ENCODE peak calls at places on chromosome 4, in six cellular contexts. One of them, this sample, is unnamed.

GRCh38 chr4:76106442-76106841 is 31.9 kb downstream of the ART3 start:
- DNase-seq in A673: no peak
- DNase-seq in transverse colon: no peak
- DNase-seq in GM23338: peak; percentile 62
- DNase-seq in tibial nerve: no peak
- DNase-seq in CD4-positive, CD25-positive, alpha-beta regulatory T cell: no peak
- DNase-seq in this sample: no peak

GRCh38 chr4:244471-244870 is 60.8 kb downstream of the ZNF732 start:
- DNase-seq in A673: peak; percentile 49
- DNase-seq in transverse colon: peak; percentile 44
- DNase-seq in GM23338: peak; percentile 84
- DNase-seq in tibial nerve: no peak
- DNase-seq in CD4-positive, CD25-positive, alpha-beta regulatory T cell: peak; percentile 19
- DNase-seq in this sample: no peak

GRCh38 chr4:89123418-89123817 is 12.1 kb downstream of the TIGD2 start:
- DNase-seq in A673: no peak
- DNase-seq in transverse colon: no peak
- DNase-seq in GM23338: peak; percentile 8
- DNase-seq in tibial nerve: no peak
- DNase-seq in CD4-positive, CD25-positive, alpha-beta regulatory T cell: no peak
- DNase-seq in this sample: no peak

GRCh38 chr4:72312032-72312650 is 256.9 kb downstream of the ADAMTS3 start:
- DNase-seq in A673: peak; percentile 45
- DNase-seq in transverse colon: peak; percentile 24
- DNase-seq in GM23338: peak; percentile 56
- DNase-seq in tibial nerve: peak; percentile 46
- DNase-seq in CD4-positive, CD25-positive, alpha-beta regulatory T cell: no peak
- DNase-seq in this sample: no peak

GRCh38 chr4:15003891-15004700 is 1.8 kb downstream of the CPEB2 start:
- DNase-seq in A673: peak; percentile 17
- DNase-seq in transverse colon: peak; percentile 45
- DNase-seq in GM23338: peak; percentile 38
- DNase-seq in tibial nerve: peak; percentile 27
- DNase-seq in CD4-positive, CD25-positive, alpha-beta regulatory T cell: peak; percentile 56
- DNase-seq in this sample: peak; percentile 79

GRCh38 chr4:19850909-19851308 is 400.8 kb upstream of the SLIT2 start:
- DNase-seq in A673: peak; percentile 14
- DNase-seq in transverse colon: no peak
- DNase-seq in GM23338: no peak
- DNase-seq in tibial nerve: no peak
- DNase-seq in CD4-positive, CD25-positive, alpha-beta regulatory T cell: no peak
- DNase-seq in this sample: no peak

GRCh38 chr4:36414248-36414647 is 132.8 kb downstream of the DTHD1 start:
- DNase-seq in A673: no peak
- DNase-seq in transverse colon: no peak
- DNase-seq in GM23338: peak; percentile 25
- DNase-seq in tibial nerve: no peak
- DNase-seq in CD4-positive, CD25-positive, alpha-beta regulatory T cell: no peak
- DNase-seq in this sample: no peak

GRCh38 chr4:100497729-100498250 is 20.0 kb downstream of the EMCN start:
- DNase-seq in A673: peak; percentile 74
- DNase-seq in transverse colon: no peak
- DNase-seq in GM23338: no peak
- DNase-seq in tibial nerve: no peak
- DNase-seq in CD4-positive, CD25-positive, alpha-beta regulatory T cell: no peak
- DNase-seq in this sample: no peak

GRCh38 chr4:5125326-5125725 is 74.0 kb downstream of the STK32B start:
- DNase-seq in A673: no peak
- DNase-seq in transverse colon: no peak
- DNase-seq in GM23338: no peak
- DNase-seq in tibial nerve: no peak
- DNase-seq in CD4-positive, CD25-positive, alpha-beta regulatory T cell: no peak
- DNase-seq in this sample: no peak

GRCh38 chr4:16029329-16029728 is 54.5 kb downstream of the PROM1 start:
- DNase-seq in A673: peak; percentile 32
- DNase-seq in transverse colon: no peak
- DNase-seq in GM23338: peak; percentile 61
- DNase-seq in tibial nerve: no peak
- DNase-seq in CD4-positive, CD25-positive, alpha-beta regulatory T cell: no peak
- DNase-seq in this sample: no peak

GRCh38 chr4:147351083-147351787 is 129.7 kb upstream of the EDNRA start:
- DNase-seq in A673: no peak
- DNase-seq in transverse colon: no peak
- DNase-seq in GM23338: no peak
- DNase-seq in tibial nerve: no peak
- DNase-seq in CD4-positive, CD25-positive, alpha-beta regulatory T cell: no peak
- DNase-seq in this sample: no peak

GRCh38 chr4:38560763-38561558 is 103.0 kb upstream of the KLF3 start:
- DNase-seq in A673: no peak
- DNase-seq in transverse colon: no peak
- DNase-seq in GM23338: no peak
- DNase-seq in tibial nerve: no peak
- DNase-seq in CD4-positive, CD25-positive, alpha-beta regulatory T cell: no peak
- DNase-seq in this sample: no peak

DNA sequence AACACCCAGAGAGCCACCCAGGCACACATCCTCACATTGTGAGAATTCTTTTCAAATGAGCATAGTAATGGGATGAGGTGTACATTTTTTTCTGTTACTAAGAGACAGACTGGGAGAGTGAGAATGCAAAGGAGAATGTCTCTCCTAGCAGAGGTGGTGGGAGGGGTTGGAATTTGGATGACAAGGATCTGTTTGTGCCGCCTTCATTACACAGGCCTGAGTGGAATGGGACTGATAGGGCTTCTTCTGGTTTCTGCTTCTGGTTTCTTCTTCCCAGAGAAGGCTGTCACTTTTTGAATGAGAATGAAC is 55.3 kb downstream of the C4orf51 start:
- DNase-seq in A673: no peak
- DNase-seq in transverse colon: no peak
- DNase-seq in GM23338: peak; percentile 26
- DNase-seq in tibial nerve: no peak
- DNase-seq in CD4-positive, CD25-positive, alpha-beta regulatory T cell: no peak
- DNase-seq in this sample: no peak
- H3K4me3 ChIP-seq in A673: no peak overlapping the region
- H3K4me3 ChIP-seq in transverse colon: no peak overlapping the region
- H3K4me3 ChIP-seq in GM23338: no peak overlapping the region
- H3K4me3 ChIP-seq in tibial nerve: no peak overlapping the region
- H3K4me3 ChIP-seq in CD4-positive, CD25-positive, alpha-beta regulatory T cell: no peak overlapping the region
- H3K4me3 ChIP-seq in this sample: no peak overlapping the region

DNA sequence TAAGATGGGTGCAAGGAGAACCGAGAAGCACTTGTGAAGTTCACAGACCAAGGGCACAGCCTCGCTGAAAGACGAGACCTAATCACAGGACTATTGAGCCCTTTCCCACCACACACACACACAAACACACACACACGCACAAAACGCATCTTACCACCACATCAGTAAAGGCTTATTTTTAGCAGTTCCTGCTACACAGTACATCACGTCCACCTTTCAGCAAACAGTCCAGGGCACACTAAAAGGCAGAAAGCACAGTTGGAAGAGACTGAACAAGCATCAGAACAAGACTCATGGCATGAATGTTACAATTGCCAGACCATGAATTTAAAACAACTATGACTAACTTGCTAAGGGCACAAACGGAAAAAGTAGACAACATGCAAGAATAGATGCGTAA is 83.6 kb upstream of the MAPK10 start:
- DNase-seq in A673: no peak
- DNase-seq in transverse colon: no peak
- DNase-seq in GM23338: no peak
- DNase-seq in tibial nerve: no peak
- DNase-seq in CD4-positive, CD25-positive, alpha-beta regulatory T cell: no peak
- DNase-seq in this sample: no peak
- H3K27ac ChIP-seq in A673: no peak overlapping the region
- H3K27ac ChIP-seq in transverse colon: no peak overlapping the region
- H3K27ac ChIP-seq in GM23338: no peak overlapping the region
- H3K27ac ChIP-seq in tibial nerve: no peak overlapping the region
- H3K27ac ChIP-seq in CD4-positive, CD25-positive, alpha-beta regulatory T cell: no peak overlapping the region
- H3K27ac ChIP-seq in this sample: no peak overlapping the region

GRCh38 chr4:6891436-6892170 is 18.0 kb upstream of the TBC1D14 start:
- DNase-seq in A673: no peak
- DNase-seq in transverse colon: no peak
- DNase-seq in GM23338: no peak
- DNase-seq in tibial nerve: no peak
- DNase-seq in CD4-positive, CD25-positive, alpha-beta regulatory T cell: no peak
- DNase-seq in this sample: no peak
- H3K4me3 ChIP-seq in A673: no peak overlapping the region
- H3K4me3 ChIP-seq in transverse colon: no peak overlapping the region
- H3K4me3 ChIP-seq in GM23338: no peak overlapping the region
- H3K4me3 ChIP-seq in tibial nerve: no peak overlapping the region
- H3K4me3 ChIP-seq in CD4-positive, CD25-positive, alpha-beta regulatory T cell: peak overlapping the region; percentile 27
- H3K4me3 ChIP-seq in this sample: no peak overlapping the region

GRCh38 chr4:57071340-57071739 is 38.8 kb downstream of the IGFBP7 start:
- DNase-seq in A673: no peak
- DNase-seq in transverse colon: no peak
- DNase-seq in GM23338: no peak
- DNase-seq in tibial nerve: peak; percentile 51
- DNase-seq in CD4-positive, CD25-positive, alpha-beta regulatory T cell: no peak
- DNase-seq in this sample: no peak
- H3K27ac ChIP-seq in A673: no peak overlapping the region
- H3K27ac ChIP-seq in transverse colon: no peak overlapping the region
- H3K27ac ChIP-seq in GM23338: no peak overlapping the region
- H3K27ac ChIP-seq in tibial nerve: peak overlapping the region; percentile 47
- H3K27ac ChIP-seq in CD4-positive, CD25-positive, alpha-beta regulatory T cell: no peak overlapping the region
- H3K27ac ChIP-seq in this sample: no peak overlapping the region

DNA sequence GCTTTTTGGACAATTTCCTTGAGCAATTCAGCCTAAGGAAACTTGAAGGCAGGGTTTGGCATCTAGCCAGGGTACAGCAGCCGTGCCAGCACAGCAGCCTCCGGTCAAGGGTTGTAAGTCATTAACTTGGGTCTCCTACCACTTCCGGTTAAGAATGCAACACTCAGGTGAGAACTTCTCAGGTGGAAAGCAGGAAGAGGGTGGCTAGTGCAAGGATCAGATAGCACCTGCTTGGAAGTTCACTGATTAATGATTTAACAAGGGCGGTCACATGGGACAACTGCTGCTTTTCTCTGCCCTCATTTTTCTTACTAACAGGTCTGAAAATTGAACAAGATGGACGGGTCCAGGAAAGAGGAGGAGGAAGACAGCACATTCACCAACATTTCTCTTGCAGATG is 30.1 kb upstream of the SCOC start:
- DNase-seq in A673: peak; percentile 17
- DNase-seq in transverse colon: peak; percentile 89
- DNase-seq in GM23338: no peak
- DNase-seq in tibial nerve: no peak
- DNase-seq in CD4-positive, CD25-positive, alpha-beta regulatory T cell: no peak
- DNase-seq in this sample: peak; percentile 83
- H3K4me3 ChIP-seq in A673: no peak overlapping the region
- H3K4me3 ChIP-seq in transverse colon: no peak overlapping the region
- H3K4me3 ChIP-seq in GM23338: no peak overlapping the region
- H3K4me3 ChIP-seq in tibial nerve: no peak overlapping the region
- H3K4me3 ChIP-seq in CD4-positive, CD25-positive, alpha-beta regulatory T cell: no peak overlapping the region
- H3K4me3 ChIP-seq in this sample: no peak overlapping the region

DNA sequence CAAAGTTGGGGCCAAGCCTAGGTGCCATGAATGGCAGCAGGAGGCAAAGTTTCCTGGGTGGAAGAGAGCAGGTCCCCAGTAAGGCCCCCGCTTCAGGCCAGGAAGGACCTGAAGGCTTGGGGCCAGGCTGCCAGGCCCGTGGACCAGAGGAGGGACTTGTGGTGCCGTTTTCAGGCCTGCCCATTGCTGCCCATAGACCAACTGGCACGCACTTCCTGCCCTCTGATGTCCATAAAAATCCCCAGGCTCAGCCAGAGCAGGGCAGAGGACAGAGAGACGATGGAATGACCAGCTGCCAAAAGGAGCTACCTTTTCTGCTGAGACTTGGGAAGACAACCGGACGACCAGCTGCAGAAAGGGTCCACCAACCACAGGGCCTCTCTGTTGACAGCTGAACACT is 1205.5 kb downstream of the ARAP2 start:
- DNase-seq in A673: no peak
- DNase-seq in transverse colon: no peak
- DNase-seq in GM23338: no peak
- DNase-seq in tibial nerve: no peak
- DNase-seq in CD4-positive, CD25-positive, alpha-beta regulatory T cell: no peak
- DNase-seq in this sample: no peak
- H3K27ac ChIP-seq in A673: no peak overlapping the region
- H3K27ac ChIP-seq in transverse colon: no peak overlapping the region
- H3K27ac ChIP-seq in GM23338: no peak overlapping the region
- H3K27ac ChIP-seq in tibial nerve: no peak overlapping the region
- H3K27ac ChIP-seq in CD4-positive, CD25-positive, alpha-beta regulatory T cell: no peak overlapping the region
- H3K27ac ChIP-seq in this sample: no peak overlapping the region

GRCh38 chr4:85475631-85476233 is 782 bp downstream of the ARHGAP24 start:
- DNase-seq in A673: peak; percentile 36
- DNase-seq in transverse colon: no peak
- DNase-seq in GM23338: no peak
- DNase-seq in tibial nerve: no peak
- DNase-seq in CD4-positive, CD25-positive, alpha-beta regulatory T cell: no peak
- DNase-seq in this sample: peak; percentile 73

GRCh38 chr4:85474818-85475630 is at the start of gene ARHGAP24:
- DNase-seq in A673: peak; percentile 92
- DNase-seq in transverse colon: peak; percentile 78
- DNase-seq in GM23338: peak; percentile 95
- DNase-seq in tibial nerve: peak; percentile 63
- DNase-seq in CD4-positive, CD25-positive, alpha-beta regulatory T cell: no peak
- DNase-seq in this sample: peak; percentile 91

GRCh38 chr4:85477538-85477937 is 2.6 kb downstream of the ARHGAP24 start:
- DNase-seq in A673: no peak
- DNase-seq in transverse colon: no peak
- DNase-seq in GM23338: no peak
- DNase-seq in tibial nerve: no peak
- DNase-seq in CD4-positive, CD25-positive, alpha-beta regulatory T cell: no peak
- DNase-seq in this sample: no peak

GRCh38 chr4:85482000-85482738 is 7.2 kb downstream of the ARHGAP24 start:
- DNase-seq in A673: no peak
- DNase-seq in transverse colon: no peak
- DNase-seq in GM23338: peak; percentile 34
- DNase-seq in tibial nerve: no peak
- DNase-seq in CD4-positive, CD25-positive, alpha-beta regulatory T cell: no peak
- DNase-seq in this sample: no peak

GRCh38 chr4:85478576-85478975 is 3.6 kb downstream of the ARHGAP24 start:
- DNase-seq in A673: no peak
- DNase-seq in transverse colon: no peak
- DNase-seq in GM23338: no peak
- DNase-seq in tibial nerve: no peak
- DNase-seq in CD4-positive, CD25-positive, alpha-beta regulatory T cell: no peak
- DNase-seq in this sample: no peak
- H3K4me3 ChIP-seq in A673: no peak overlapping the region
- H3K4me3 ChIP-seq in transverse colon: no peak overlapping the region
- H3K4me3 ChIP-seq in GM23338: no peak overlapping the region
- H3K4me3 ChIP-seq in tibial nerve: no peak overlapping the region
- H3K4me3 ChIP-seq in CD4-positive, CD25-positive, alpha-beta regulatory T cell: no peak overlapping the region
- H3K4me3 ChIP-seq in this sample: no peak overlapping the region

This sample was measured in upper lobe of right lung.